ENCODE peak calls at places on chromosomes 6 and 20, in six cellular contexts. O is left lung, Z is SK-N-SH, C is spleen, M is heart right ventricle, E is tibial artery. F is an unnamed sample. For H3K27me3, the result is how much of the 10 kb centered on the place peaks cover.

GRCh38 chr6:163671791-163672190 is 257.3 kb downstream of the QKI start:
- DNase-seq in O (no peak), Z (no peak), C (no peak), M (no peak), E (no peak), F (no peak)

GRCh38 chr20:10842116-10842515 is 168.3 kb upstream of the JAG1 start:
- DNase-seq in O (no peak), Z (no peak), C (no peak), M (no peak), E (no peak), F (no peak)

GRCh38 chr6:145539831-145540230 is 195.5 kb downstream of the EPM2A start:
- DNase-seq in O (no peak), Z (no peak), C (no peak), M (no peak), E (no peak), F (no peak)

GRCh38 chr6:168188974-168189678 is 110.1 kb upstream of the FRMD1 start:
- DNase-seq in O (no peak), Z (no peak), C (no peak), M (no peak), E (peak), F (no peak)

GRCh38 chr6:33126101-33126714 is 50.4 kb downstream of the HLA-DPB1 start:
- DNase-seq in O (peak), Z (peak), C (peak), M (peak), E (peak), F (peak)

GRCh38 chr6:119856136-119856535 is 506.6 kb upstream of the MAN1A1 start:
- DNase-seq in O (no peak), Z (no peak), C (no peak), M (no peak), E (no peak), F (no peak)

GRCh38 chr6:51459958-51460357 is 627.5 kb downstream of the PKHD1 start:
- DNase-seq in O (no peak), Z (no peak), C (no peak), M (no peak), E (no peak), F (no peak)

GRCh38 chr6:5457983-5458683 is 196.8 kb downstream of the FARS2 start:
- DNase-seq in O (no peak), Z (no peak), C (no peak), M (peak), E (no peak), F (no peak)

DNA sequence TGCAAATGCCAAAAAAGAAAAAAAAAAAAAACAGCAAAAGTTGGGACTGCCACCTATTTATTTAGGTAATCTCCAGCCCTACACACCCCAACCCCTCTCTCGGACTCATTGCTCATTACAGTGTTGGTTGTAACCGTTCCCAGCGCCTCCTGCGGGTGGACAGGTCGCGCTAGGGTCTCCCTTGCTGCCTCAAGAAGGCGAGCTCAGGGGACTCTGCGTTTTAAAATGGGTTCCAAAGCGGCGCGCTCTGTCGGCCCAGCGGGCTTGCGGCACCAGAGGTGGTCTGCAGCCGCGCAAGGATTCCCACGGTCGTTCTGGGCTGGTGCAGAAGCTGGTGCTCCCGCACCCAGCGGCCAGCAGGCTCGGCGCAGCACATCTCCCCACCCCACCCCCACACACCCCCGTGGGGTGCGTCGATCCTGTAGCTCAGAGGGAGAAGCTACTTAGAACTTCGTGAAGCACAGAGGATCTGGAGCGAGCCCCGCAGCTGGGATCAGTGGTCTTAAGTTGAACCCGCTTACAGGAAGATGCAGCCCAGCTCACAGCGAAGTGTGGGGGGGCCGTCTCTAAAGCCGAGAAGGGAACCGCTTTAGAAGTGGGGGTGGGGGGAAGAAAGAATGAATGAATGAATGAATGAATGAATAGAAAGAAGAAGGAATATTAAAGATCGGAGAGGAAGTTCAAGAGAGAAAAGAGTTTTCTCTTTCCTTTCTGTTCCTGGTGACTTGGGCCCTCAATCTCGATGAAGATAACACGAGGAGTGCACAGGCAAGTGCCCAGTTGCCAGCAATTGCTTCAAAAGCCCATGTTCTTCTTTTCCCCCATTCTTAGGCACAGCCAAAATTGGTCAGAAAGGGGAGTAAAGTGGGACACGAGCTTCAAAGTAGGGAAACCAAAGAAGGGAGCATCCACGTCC is 766 bp downstream of the TFAP2A start:
- DNase-seq in O (no peak), Z (no peak), C (no peak), M (no peak), E (no peak), F (no peak)
- H3K27me3 ChIP-seq in O (half or more), Z (half or more), C (half or more), M (half or more), E (under half), F (half or more)

GRCh38 chr20:37302981-37303380 is 13.5 kb downstream of the MANBAL start:
- DNase-seq in O (no peak), Z (no peak), C (no peak), M (no peak), E (no peak), F (no peak)
- H3K27me3 ChIP-seq in O (under half), Z (under half), C (under half), M (under half), E (under half), F (under half)

GRCh38 chr6:108174371-108175175 is 8.8 kb downstream of the NR2E1 start:
- DNase-seq in O (no peak), Z (peak), C (no peak), M (peak), E (no peak), F (peak)

GRCh38 chr6:108175592-108176279 is 9.9 kb downstream of the NR2E1 start:
- DNase-seq in O (peak), Z (peak), C (peak), M (no peak), E (no peak), F (no peak)

GRCh38 chr6:108176281-108177089 is 10.7 kb downstream of the NR2E1 start:
- DNase-seq in O (peak), Z (peak), C (no peak), M (no peak), E (no peak), F (no peak)

GRCh38 chr6:108171918-108172516 is 6.2 kb downstream of the NR2E1 start:
- DNase-seq in O (no peak), Z (no peak), C (no peak), M (no peak), E (no peak), F (no peak)

DNA sequence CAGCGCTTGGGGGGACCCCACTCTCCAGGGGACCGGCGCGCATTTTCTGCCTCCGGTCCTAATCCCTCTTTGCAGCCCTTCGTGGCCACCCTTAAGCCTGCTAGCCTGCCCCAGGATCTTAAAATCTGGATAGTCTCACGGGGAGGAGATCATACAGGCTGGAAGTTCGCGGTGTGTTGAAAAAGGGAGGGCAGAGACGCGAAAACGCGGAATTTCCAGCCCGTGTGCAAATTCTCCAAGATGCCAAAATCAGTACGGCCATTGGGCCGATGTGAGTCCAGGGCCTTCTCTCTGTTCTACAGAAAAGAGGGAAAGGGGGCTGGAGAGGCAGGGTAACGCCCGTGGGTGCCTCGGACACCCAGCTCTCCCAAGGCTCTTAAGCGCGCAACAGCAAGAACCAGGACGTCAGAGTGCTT is 9.4 kb downstream of the NR2E1 start:
- DNase-seq in O (peak), Z (no peak), C (no peak), M (no peak), E (no peak), F (no peak)
- H3K27me3 ChIP-seq in O (half or more), Z (under half), C (half or more), M (half or more), E (under half), F (half or more)

DNA sequence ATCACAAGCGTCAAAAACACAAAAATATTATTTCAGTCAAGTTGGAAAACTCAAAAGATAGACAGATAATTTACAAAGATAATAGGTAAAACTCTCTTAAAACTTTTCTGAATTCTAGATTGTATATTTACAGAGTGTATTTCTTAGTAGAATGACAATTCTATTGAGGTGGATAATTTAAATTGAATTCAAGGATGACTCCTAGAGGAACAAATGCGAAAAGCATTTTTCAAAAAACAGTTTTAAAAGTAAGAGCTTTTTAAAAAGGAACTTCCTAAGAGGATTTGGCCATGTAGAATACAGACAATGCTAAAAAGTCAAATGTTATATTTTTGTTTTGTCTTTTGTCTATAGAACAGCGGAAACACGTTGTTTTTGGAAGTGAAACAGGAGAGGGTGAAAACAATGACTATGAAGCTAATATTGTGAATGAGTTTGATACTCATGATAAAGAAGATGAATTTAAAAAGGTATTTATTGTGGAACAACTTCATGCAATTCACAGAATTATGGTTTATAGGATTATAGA is 90.1 kb downstream of the DNAH8 start:
- DNase-seq in O (no peak), Z (no peak), C (no peak), M (no peak), E (no peak), F (no peak)
- H3K27me3 ChIP-seq in O (under half), Z (under half), C (under half), M (under half), E (under half), F (under half)

GRCh38 chr6:106700581-106700980 is 71.2 kb downstream of the QRSL1 start:
- DNase-seq in O (no peak), Z (no peak), C (no peak), M (no peak), E (no peak), F (no peak)
- H3K27me3 ChIP-seq in O (under half), Z (under half), C (under half), M (under half), E (under half), F (under half)

GRCh38 chr6:83854766-83855165 is 1.6 kb downstream of the RIPPLY2 start:
- DNase-seq in O (no peak), Z (no peak), C (no peak), M (no peak), E (no peak), F (no peak)
- H3K27me3 ChIP-seq in O (under half), Z (under half), C (under half), M (half or more), E (under half), F (under half)

GRCh38 chr6:29827579-29828470 is at the start of gene HLA-G:
- DNase-seq in O (peak), Z (no peak), C (no peak), M (no peak), E (no peak), F (no peak)

GRCh38 chr6:29829766-29830165 is 2.1 kb downstream of the HLA-G start:
- DNase-seq in O (no peak), Z (no peak), C (no peak), M (no peak), E (no peak), F (no peak)

GRCh38 chr6:29828471-29828797 is 809 bp downstream of the HLA-G start:
- DNase-seq in O (peak), Z (no peak), C (no peak), M (no peak), E (no peak), F (no peak)

GRCh38 chr6:29831776-29832175 is 4.2 kb downstream of the HLA-G start:
- DNase-seq in O (no peak), Z (no peak), C (no peak), M (no peak), E (no peak), F (no peak)

GRCh38 chr6:29830409-29830808 is 2.8 kb downstream of the HLA-G start:
- DNase-seq in O (no peak), Z (no peak), C (no peak), M (no peak), E (no peak), F (no peak)
- H3K27me3 ChIP-seq in O (under half), Z (under half), C (under half), M (half or more), E (under half), F (under half)

GRCh38 chr20:47780990-47781389 is 4.3 kb downstream of the SULF2 start:
- DNase-seq in O (no peak), Z (no peak), C (no peak), M (no peak), E (no peak), F (no peak)

GRCh38 chr20:47781631-47782030 is 3.6 kb downstream of the SULF2 start:
- DNase-seq in O (no peak), Z (peak), C (no peak), M (no peak), E (no peak), F (no peak)

GRCh38 chr20:47782920-47783552 is 2.2 kb downstream of the SULF2 start:
- DNase-seq in O (no peak), Z (no peak), C (no peak), M (no peak), E (no peak), F (no peak)

GRCh38 chr20:47784256-47784598 is 1.1 kb downstream of the SULF2 start:
- DNase-seq in O (no peak), Z (no peak), C (no peak), M (no peak), E (no peak), F (no peak)

DNA sequence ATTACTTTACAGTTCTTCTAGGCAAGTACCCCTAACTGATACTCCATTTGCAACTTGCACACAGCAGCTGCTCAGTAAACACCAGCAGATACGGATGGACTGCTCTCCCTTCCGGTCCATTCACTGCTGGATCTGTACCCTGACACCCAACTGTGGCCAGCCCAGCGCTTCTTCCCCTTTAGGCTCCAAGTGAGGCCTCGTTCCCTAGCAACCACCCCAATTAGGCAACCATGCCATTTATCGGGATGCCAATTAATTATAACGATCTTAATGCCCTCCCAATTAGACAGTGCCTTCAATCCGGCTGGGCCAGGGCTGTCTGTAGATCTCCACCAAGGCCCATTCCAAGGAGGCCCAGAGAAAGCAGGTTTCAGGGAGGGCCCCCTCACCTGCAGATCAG is 3.2 kb downstream of the SULF2 start:
- DNase-seq in O (no peak), Z (no peak), C (no peak), M (no peak), E (no peak), F (no peak)
- H3K27me3 ChIP-seq in O (under half), Z (under half), C (half or more), M (under half), E (under half), F (under half)

GRCh38 chr20:62483613-62484468 is 8.0 kb upstream of the GATA5 start:
- DNase-seq in O (no peak), Z (no peak), C (no peak), M (no peak), E (no peak), F (no peak)
- H3K27me3 ChIP-seq in O (half or more), Z (under half), C (half or more), M (half or more), E (under half), F (under half)

DNA sequence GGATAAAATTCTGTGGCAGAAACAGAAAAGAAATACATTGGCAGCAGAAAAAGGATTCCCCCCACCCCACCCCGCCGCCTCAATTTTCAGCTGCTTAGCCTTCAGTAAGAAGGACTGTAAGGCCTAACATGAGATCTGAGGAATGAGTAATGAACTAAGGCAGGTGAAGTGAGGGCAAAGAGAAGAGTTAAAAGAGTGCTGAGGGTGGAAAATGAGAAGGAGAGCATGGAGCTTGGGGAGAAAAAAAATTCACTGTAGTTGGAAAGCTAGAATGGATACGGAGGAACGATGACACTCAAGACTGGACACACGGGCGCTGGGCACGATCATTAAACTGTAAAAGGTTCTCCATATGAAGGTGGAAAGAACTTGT is 14.6 kb downstream of the POM121L2 start:
- DNase-seq in O (no peak), Z (no peak), C (no peak), M (no peak), E (no peak), F (no peak)
- H3K27me3 ChIP-seq in O (half or more), Z (half or more), C (half or more), M (half or more), E (under half), F (half or more)